ENCODE peak calls at places on chromosomes 4 and X, in six cellular contexts. D is upper lobe of left lung, Y is GM23338, O is endothelial cell of umbilical vein, X is stomach, J is K562. S is an unnamed sample.
A peak's percentile ranks its signal among the peaks of the same experiment; 100 is the strongest.

GRCh38 chr4:113673450-113673849 is 88.1 kb downstream of the CAMK2D start:
- DNase-seq in Y (peak; percentile 42), O (no peak), J (no peak), X (no peak), D (no peak), S (no peak)

GRCh38 chrX:68848189-68848940 is 19.5 kb downstream of the EFNB1 start:
- DNase-seq in X (no peak), Y (no peak), O (no peak), D (no peak), J (no peak), S (no peak)

GRCh38 chrX:64205441-64205734 is at the start of gene AMER1:
- DNase-seq in Y (no peak), D (no peak), X (no peak), J (no peak), O (no peak), S (no peak)

GRCh38 chr4:107970063-107970798 is 19.5 kb upstream of the HADH start:
- DNase-seq in Y (no peak), J (no peak), X (no peak), D (peak; percentile 1), O (no peak), S (no peak)

GRCh38 chr4:2217726-2218125 is 24.2 kb downstream of the HAUS3 start:
- DNase-seq in Y (no peak), X (no peak), J (no peak), D (no peak), O (no peak), S (no peak)

GRCh38 chrX:40143001-40143400 is 45.2 kb upstream of the BCOR start:
- DNase-seq in Y (peak; percentile 43), D (no peak), X (no peak), O (no peak), J (no peak), S (no peak)

GRCh38 chr4:137393043-137393442 is 139.3 kb downstream of the PCDH18 start:
- DNase-seq in O (no peak), X (no peak), J (no peak), D (no peak), Y (no peak), S (no peak)

GRCh38 chrX:123267220-123267619 is 83.1 kb downstream of the GRIA3 start:
- DNase-seq in X (no peak), O (no peak), Y (no peak), J (no peak), D (no peak), S (no peak)

GRCh38 chrX:40100141-40100536 is 2.4 kb upstream of the BCOR start:
- DNase-seq in J (no peak), D (peak; percentile 82), Y (no peak), X (peak; percentile 60), O (no peak), S (no peak)

GRCh38 chr4:101229116-101229515 is 118.2 kb downstream of the PPP3CA start:
- DNase-seq in D (no peak), X (no peak), O (no peak), Y (no peak), J (no peak), S (no peak)

GRCh38 chrX:47489507-47490275 is 6.7 kb upstream of the ZNF41 start:
- DNase-seq in J (no peak), X (no peak), D (no peak), O (no peak), Y (no peak), S (no peak)

GRCh38 chr4:176001171-176002006 is 64.3 kb upstream of the WDR17 start:
- DNase-seq in D (peak; percentile 38), X (no peak), O (peak; percentile 28), Y (peak; percentile 93), J (no peak), S (no peak)

GRCh38 chr4:10080874-10081606 is 35.6 kb downstream of the WDR1 start:
- DNase-seq in X (no peak), Y (no peak), D (no peak), J (no peak), O (no peak), S (no peak)

GRCh38 chrX:68929332-68930150 is 100.7 kb downstream of the EFNB1 start:
- DNase-seq in X (peak; percentile 32), O (peak; percentile 57), D (no peak), J (no peak), Y (no peak), S (no peak)

GRCh38 chrX:72169008-72169728 is 12.4 kb upstream of the PIN4 start:
- DNase-seq in X (no peak), J (no peak), D (no peak), O (peak; percentile 21), Y (no peak), S (no peak)

GRCh38 chr4:145178740-145179139 is 1.6 kb downstream of the OTUD4 start:
- DNase-seq in O (no peak), Y (no peak), X (no peak), D (no peak), J (no peak), S (no peak)

GRCh38 chrX:134026732-134027311 is 41.4 kb upstream of the GPC3 start:
- DNase-seq in J (peak; percentile 10), D (no peak), X (peak; percentile 34), Y (peak; percentile 87), O (peak; percentile 11), S (no peak)

GRCh38 chr4:106691749-106692148 is 323.2 kb upstream of the GIMD1 start:
- DNase-seq in O (peak; percentile 33), J (no peak), X (no peak), D (no peak), Y (peak; percentile 53), S (no peak)

GRCh38 chr4:152363086-152363485 is 172.8 kb downstream of the FBXW7 start:
- DNase-seq in D (no peak), O (no peak), Y (no peak), X (no peak), J (no peak), S (no peak)

GRCh38 chrX:10049246-10049645 is 82.1 kb downstream of the CLDN34 start:
- DNase-seq in O (no peak), J (no peak), Y (no peak), X (no peak), D (no peak), S (no peak)

GRCh38 chr4:38819569-38819968 is 15.0 kb upstream of the TLR1 start:
- DNase-seq in D (no peak), O (no peak), X (no peak), Y (no peak), J (no peak), S (no peak)
- TF ChIP-seq POLR2AphosphoS5 in D (no peak), O (no peak), X (no peak), Y (no peak), J (no peak), S (no peak)

GRCh38 chr4:26858947-26859401 is 1.7 kb upstream of the STIM2 start:
- DNase-seq in D (no peak), X (no peak), O (no peak), J (no peak), Y (no peak), S (no peak)

GRCh38 chr4:26856906-26857277 is 3.7 kb upstream of the STIM2 start:
- DNase-seq in X (no peak), J (no peak), O (peak; percentile 6), D (no peak), Y (no peak), S (no peak)

GRCh38 chr4:26858035-26858918 is 2.4 kb upstream of the STIM2 start:
- DNase-seq in J (no peak), X (no peak), O (no peak), Y (no peak), D (no peak), S (no peak)

GRCh38 chr4:26859762-26860156 is 882 bp upstream of the STIM2 start:
- DNase-seq in J (no peak), X (no peak), O (no peak), D (no peak), Y (peak; percentile 31), S (no peak)

GRCh38 chr4:26857278-26858034 is 3.2 kb upstream of the STIM2 start:
- DNase-seq in O (peak; percentile 83), D (peak; percentile 99), Y (peak; percentile 90), X (peak; percentile 94), J (peak; percentile 91), S (no peak)
- TF ChIP-seq POLR2AphosphoS5 in O (no peak), D (peak; percentile 69), Y (peak; percentile 83), X (peak; percentile 74), J (no peak), S (no peak)

DNA sequence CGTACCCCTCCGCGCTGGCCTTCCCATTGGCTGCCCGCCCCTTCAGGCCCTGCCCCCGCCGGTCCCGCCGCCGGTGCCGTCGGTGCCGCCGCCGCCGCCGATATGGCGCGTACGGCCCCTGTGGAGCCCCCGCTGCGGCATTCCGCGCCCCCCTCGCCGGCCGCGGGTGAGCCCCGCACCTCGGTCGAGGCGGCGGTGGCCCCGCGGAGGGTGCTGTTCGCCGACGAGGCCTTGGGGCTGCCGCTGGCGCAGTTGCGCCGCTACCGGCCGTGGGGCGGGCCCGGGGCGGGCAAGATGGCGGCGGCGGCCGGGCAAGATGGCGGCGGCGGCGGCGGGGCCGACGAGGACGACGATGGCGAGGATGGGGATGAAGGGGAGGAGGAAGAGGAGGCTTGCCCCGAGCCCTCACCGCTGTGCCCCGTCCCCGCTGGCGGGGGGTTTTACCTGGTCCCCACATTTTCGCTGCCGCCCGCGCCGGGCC is at the start of gene PPP1R3F:
- DNase-seq in J (no peak), Y (peak; percentile 17), O (peak; percentile 1), D (peak; percentile 94), X (no peak), S (no peak)
- TF ChIP-seq POLR2AphosphoS5 in J (no peak), Y (peak; percentile 32), O (peak; percentile 45), D (peak; percentile 44), X (peak; percentile 86), S (no peak)

GRCh38 chrX:50165727-50166126 is 35.1 kb downstream of the AKAP4 start:
- DNase-seq in J (no peak), X (no peak), D (no peak), Y (no peak), O (no peak), S (no peak)

GRCh38 chrX:50168305-50168704 is 32.5 kb downstream of the AKAP4 start:
- DNase-seq in D (no peak), J (no peak), X (no peak), O (no peak), Y (peak; percentile 9), S (no peak)

GRCh38 chrX:50169717-50170116 is 31.1 kb downstream of the AKAP4 start:
- DNase-seq in J (no peak), Y (no peak), D (no peak), O (no peak), X (no peak), S (no peak)

DNA sequence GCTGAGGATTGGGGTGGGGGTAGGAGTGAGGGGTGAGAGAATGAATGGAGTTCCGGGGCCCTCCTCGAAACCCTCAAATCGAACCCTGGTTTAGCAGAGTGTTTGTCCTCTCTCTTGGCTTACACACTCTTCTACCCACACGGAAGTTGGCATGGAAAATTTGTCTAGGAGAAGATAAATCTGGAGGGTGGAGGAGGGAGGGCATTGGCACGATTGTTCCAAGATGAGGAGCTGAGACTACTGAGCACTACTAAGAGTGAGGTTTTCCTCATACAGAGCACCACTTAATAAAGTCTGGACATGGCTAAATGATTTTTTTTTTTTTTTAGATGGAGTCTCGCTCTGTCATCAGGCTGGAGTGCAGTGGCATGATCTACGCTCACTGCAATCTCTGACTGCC is 33.4 kb downstream of the AKAP4 start:
- DNase-seq in X (no peak), O (no peak), D (no peak), Y (no peak), J (no peak), S (no peak)
- TF ChIP-seq POLR2AphosphoS5 in X (no peak), O (no peak), D (no peak), Y (no peak), J (no peak), S (no peak)

GRCh38 chr4:122921300-122921699 is 1.1 kb downstream of the NUDT6 start:
- DNase-seq in J (no peak), D (no peak), O (no peak), Y (no peak), X (no peak), S (no peak)
- TF ChIP-seq POLR2AphosphoS5 in J (no peak), D (no peak), O (no peak), Y (no peak), X (no peak), S (no peak)